ENCODE peak calls at places on chromosome 22, in six cellular contexts. I, W, G, B, Z and N are unnamed samples.
A peak's percentile ranks its signal among the peaks of the same experiment; 100 is the strongest.

GRCh38 chr22:36285017-36285416 is 32.1 kb downstream of the APOL1 start:
- DNase-seq in B (peak; percentile 75), W (no peak), G (no peak), Z (no peak), I (no peak), N (no peak)

GRCh38 chr22:49958961-49959781 is 1.4 kb upstream of the PIM3 start:
- DNase-seq in Z (no peak), I (no peak), B (no peak), W (no peak), G (peak; percentile 28), N (no peak)

GRCh38 chr22:18119409-18120110 is 9.0 kb downstream of the TUBA8 start:
- DNase-seq in Z (no peak), I (no peak), B (no peak), G (no peak), W (no peak), N (no peak)

GRCh38 chr22:50209893-50210292 is 9.1 kb downstream of the SELENOO start:
- DNase-seq in W (no peak), Z (no peak), I (peak; percentile 75), G (peak; percentile 75), B (peak; percentile 78), N (peak; percentile 78)

GRCh38 chr22:38504731-38505594 is 1.1 kb downstream of the DDX17 start:
- DNase-seq in I (peak; percentile 74), Z (no peak), W (no peak), G (peak; percentile 80), B (peak; percentile 71), N (peak; percentile 43)

GRCh38 chr22:38760477-38761201 is 4.8 kb upstream of the SUN2 start:
- DNase-seq in W (no peak), B (no peak), I (peak; percentile 52), G (no peak), Z (no peak), N (no peak)

GRCh38 chr22:44357962-44358553 is 45.3 kb upstream of the SHISAL1 start:
- DNase-seq in B (peak; percentile 26), I (no peak), Z (no peak), W (no peak), G (no peak), N (no peak)

GRCh38 chr22:34814260-34814659 is 251.7 kb upstream of the ISX start:
- DNase-seq in W (no peak), I (no peak), Z (no peak), G (no peak), B (no peak), N (no peak)

GRCh38 chr22:46287873-46288751 is 8.6 kb upstream of the GTSE1 start:
- DNase-seq in W (no peak), G (peak; percentile 50), I (no peak), B (no peak), Z (no peak), N (peak; percentile 71)

GRCh38 chr22:39253427-39254070 is 8.8 kb upstream of the PDGFB start:
- DNase-seq in Z (no peak), B (peak; percentile 44), G (peak; percentile 92), W (peak; percentile 10), I (peak; percentile 95), N (no peak)

GRCh38 chr22:30305519-30305905 is 16.2 kb upstream of the CASTOR1 start:
- DNase-seq in G (peak; percentile 69), Z (no peak), W (no peak), B (peak; percentile 82), I (peak; percentile 40), N (peak; percentile 92)

GRCh38 chr22:25054943-25055511 is 102.5 kb downstream of the KIAA1671 start:
- DNase-seq in Z (no peak), W (no peak), I (peak; percentile 33), G (no peak), B (peak; percentile 52), N (no peak)

GRCh38 chr22:49203091-49203862 is 624.4 kb downstream of the BRD1 start:
- DNase-seq in G (no peak), B (peak; percentile 11), I (no peak), W (no peak), Z (peak; percentile 80), N (no peak)

GRCh38 chr22:28297504-28297903 is 378.4 kb upstream of the PITPNB start:
- DNase-seq in I (no peak), Z (no peak), W (no peak), G (no peak), B (no peak), N (no peak)

GRCh38 chr22:44618400-44618799 is 83.6 kb upstream of the PRR5 start:
- DNase-seq in G (no peak), I (no peak), Z (peak; percentile 79), B (no peak), W (no peak), N (no peak)

GRCh38 chr22:37549704-37550059 is 10.6 kb upstream of the CDC42EP1 start:
- DNase-seq in W (no peak), G (peak; percentile 92), Z (peak; percentile 95), B (peak; percentile 63), I (peak; percentile 89), N (no peak)

GRCh38 chr22:42203609-42204008 is 66.8 kb downstream of the TCF20 start:
- DNase-seq in Z (no peak), G (no peak), W (no peak), B (no peak), I (no peak), N (no peak)

GRCh38 chr22:17077255-17077654 is 7.5 kb upstream of the IL17RA start:
- DNase-seq in G (no peak), B (no peak), I (peak; percentile 81), Z (no peak), W (peak; percentile 49), N (no peak)

GRCh38 chr22:17797721-17798559 is 23.7 kb upstream of the BID start:
- DNase-seq in W (no peak), G (peak; percentile 22), B (no peak), I (no peak), Z (no peak), N (no peak)

GRCh38 chr22:20174785-20175596 is 24.1 kb upstream of the CCDC188 start:
- DNase-seq in G (no peak), I (peak; percentile 25), Z (no peak), W (no peak), B (no peak), N (no peak)

GRCh38 chr22:46736705-46737104 is 1.3 kb downstream of the CERK start:
- DNase-seq in W (no peak), I (no peak), G (no peak), Z (no peak), B (no peak), N (no peak)

GRCh38 chr22:49913446-49913845 is 4.8 kb downstream of the ALG12 start:
- DNase-seq in W (no peak), G (no peak), Z (no peak), I (no peak), B (no peak), N (no peak)

GRCh38 chr22:43113516-43114251 is 3.1 kb downstream of the BIK start:
- DNase-seq in G (peak; percentile 71), W (no peak), I (no peak), Z (no peak), B (no peak), N (no peak)

GRCh38 chr22:20141186-20142077 is 9.4 kb downstream of the CCDC188 start:
- DNase-seq in Z (no peak), B (no peak), I (peak; percentile 91), G (no peak), W (peak; percentile 55), N (no peak)

GRCh38 chr22:33299245-33299956 is 241.2 kb upstream of the SYN3 start:
- DNase-seq in G (no peak), Z (no peak), B (no peak), W (no peak), I (no peak), N (no peak)

GRCh38 chr22:20520093-20520511 is 12.7 kb downstream of the MED15 start:
- DNase-seq in W (no peak), I (peak; percentile 82), G (no peak), Z (no peak), B (no peak), N (no peak)

GRCh38 chr22:20238567-20239062 is 29.5 kb downstream of the RTN4R start:
- DNase-seq in Z (no peak), G (peak; percentile 47), W (no peak), B (peak; percentile 50), I (peak; percentile 17), N (peak; percentile 29)

GRCh38 chr22:19879996-19880785 is 25.5 kb upstream of the GNB1L start:
- DNase-seq in G (no peak), B (no peak), Z (no peak), W (no peak), I (no peak), N (no peak)

GRCh38 chr22:23065495-23066122 is 4.7 kb upstream of the GNAZ start:
- DNase-seq in I (no peak), Z (peak; percentile 56), W (no peak), B (peak; percentile 9), G (no peak), N (no peak)

GRCh38 chr22:26461188-26461810 is 22.3 kb downstream of the HPS4 start:
- DNase-seq in G (peak; percentile 56), B (peak; percentile 74), I (peak; percentile 65), W (no peak), Z (no peak), N (peak; percentile 23)

GRCh38 chr22:23193420-23193819 is 13.1 kb downstream of the BCR start:
- DNase-seq in Z (no peak), G (no peak), B (no peak), W (no peak), I (no peak), N (no peak)